ENCODE peak calls at places on chromosome 4, in seven cellular contexts. N, T, W, Z, G, M and P are unnamed samples.

GRCh38 chr4:98248984-98249383 is 12.2 kb upstream of the RAP1GDS1 start:
- DNase-seq in Z (no peak), W (no peak), N (no peak), M (no peak), G (no peak), T (no peak), P (no peak)

GRCh38 chr4:53098681-53099121 is 236.6 kb downstream of the RASL11B start:
- DNase-seq in T (no peak), G (no peak), N (no peak), M (no peak), Z (no peak), W (no peak), P (no peak)

GRCh38 chr4:5758741-5759140 is 47.7 kb downstream of the EVC start:
- DNase-seq in G (no peak), W (no peak), T (peak), N (peak), M (no peak), Z (peak), P (no peak)

GRCh38 chr4:70630162-70630561 is 1.6 kb downstream of the ENAM start:
- DNase-seq in Z (no peak), N (no peak), G (no peak), W (no peak), M (no peak), T (no peak), P (no peak)

GRCh38 chr4:114734581-114734980 is 136.0 kb downstream of the UGT8 start:
- DNase-seq in M (no peak), T (no peak), G (no peak), Z (no peak), N (no peak), W (no peak), P (no peak)

GRCh38 chr4:169941141-169941540 is 85.1 kb downstream of the MFAP3L start:
- DNase-seq in T (no peak), W (no peak), G (no peak), M (no peak), Z (no peak), N (no peak), P (no peak)

GRCh38 chr4:107721436-107722090 is 1.5 kb upstream of the PAPSS1 start:
- DNase-seq in Z (peak), T (peak), W (peak), M (no peak), N (peak), G (no peak), P (no peak)

GRCh38 chr4:24856586-24856985 is 56.3 kb downstream of the CCDC149 start:
- DNase-seq in G (no peak), W (no peak), M (no peak), Z (no peak), N (no peak), T (no peak), P (no peak)

GRCh38 chr4:138243369-138243768 is 1.2 kb upstream of the SLC7A11 start:
- DNase-seq in W (no peak), N (no peak), M (no peak), G (no peak), T (no peak), Z (no peak), P (no peak)

GRCh38 chr4:15336410-15337184 is 91.2 kb upstream of the C1QTNF7 start:
- DNase-seq in N (no peak), Z (no peak), T (no peak), W (no peak), M (no peak), G (no peak), P (no peak)

GRCh38 chr4:146255874-146256273 is 41.5 kb downstream of the REELD1 start:
- DNase-seq in T (no peak), N (no peak), M (no peak), Z (no peak), W (no peak), G (no peak), P (no peak)

GRCh38 chr4:24118031-24118430 is 228.2 kb upstream of the PPARGC1A start:
- DNase-seq in T (no peak), N (no peak), Z (no peak), G (no peak), M (peak), W (no peak), P (no peak)

GRCh38 chr4:7210818-7211217 is 18.5 kb downstream of the SORCS2 start:
- DNase-seq in G (no peak), M (no peak), T (no peak), Z (no peak), N (no peak), W (no peak), P (no peak)

GRCh38 chr4:65193985-65194384 is 476.3 kb downstream of the EPHA5 start:
- DNase-seq in T (no peak), N (no peak), W (no peak), M (no peak), Z (no peak), G (no peak), P (no peak)

GRCh38 chr4:183256756-183257385 is 63.2 kb downstream of the CLDN22 start:
- DNase-seq in W (peak), G (no peak), Z (peak), N (peak), T (peak), M (peak), P (no peak)

GRCh38 chr4:52657630-52658501 is 1.2 kb downstream of the USP46 start:
- DNase-seq in T (peak), M (peak), G (no peak), N (no peak), Z (no peak), W (peak), P (no peak)

GRCh38 chr4:55291227-55291629 is 54.8 kb upstream of the SRD5A3 start:
- DNase-seq in W (no peak), Z (no peak), N (no peak), M (no peak), T (no peak), G (no peak), P (no peak)

GRCh38 chr4:16745009-16745408 is 153.4 kb downstream of the LDB2 start:
- DNase-seq in G (no peak), T (no peak), M (no peak), Z (no peak), W (no peak), N (no peak), P (no peak)

GRCh38 chr4:186021461-186022167 is 47.3 kb upstream of the TLR3 start:
- DNase-seq in W (peak), T (no peak), N (no peak), M (peak), G (no peak), Z (no peak), P (no peak)

GRCh38 chr4:1309261-1310010 is 19.7 kb downstream of the MAEA start:
- DNase-seq in W (peak), T (peak), Z (peak), M (peak), N (peak), G (no peak), P (no peak)

GRCh38 chr4:99324978-99325377 is 3.8 kb upstream of the ADH1B start:
- DNase-seq in G (no peak), N (no peak), M (peak), Z (peak), T (no peak), W (no peak), P (no peak)

GRCh38 chr4:20086067-20086466 is 165.6 kb upstream of the SLIT2 start:
- DNase-seq in W (no peak), T (no peak), G (no peak), Z (no peak), N (no peak), M (no peak), P (no peak)

GRCh38 chr4:119209077-119209476 is 3.4 kb upstream of the USP53 start:
- DNase-seq in N (no peak), W (no peak), Z (no peak), M (no peak), T (no peak), G (no peak), P (no peak)

GRCh38 chr4:54539500-54540029 is 118.2 kb upstream of the KIT start:
- DNase-seq in G (no peak), W (no peak), Z (peak), T (no peak), M (no peak), N (peak), P (no peak)

GRCh38 chr4:151356510-151356909 is 31.1 kb upstream of the SH3D19 start:
- DNase-seq in G (no peak), N (no peak), W (no peak), M (no peak), Z (no peak), T (no peak), P (no peak)

GRCh38 chr4:30757357-30757756 is 37.2 kb downstream of the PCDH7 start:
- DNase-seq in W (no peak), N (no peak), T (no peak), G (no peak), M (no peak), Z (no peak), P (no peak)

GRCh38 chr4:143482753-143483362 is 30.6 kb upstream of the SMARCA5 start:
- DNase-seq in T (no peak), Z (no peak), G (no peak), W (peak), N (no peak), M (peak), P (no peak)

GRCh38 chr4:7429601-7430078 is 5.1 kb downstream of the PSAPL1 start:
- DNase-seq in W (no peak), T (no peak), G (no peak), Z (peak), M (no peak), N (no peak), P (no peak)

GRCh38 chr4:15234585-15235126 is 193.2 kb upstream of the C1QTNF7 start:
- DNase-seq in Z (no peak), M (no peak), N (no peak), T (no peak), W (no peak), G (no peak), P (no peak)

GRCh38 chr4:152715076-152715475 is 35.3 kb upstream of the TMEM154 start:
- DNase-seq in W (no peak), Z (no peak), G (no peak), N (no peak), M (no peak), T (no peak), P (no peak)

GRCh38 chr4:121308328-121308663 is 72.5 kb downstream of the QRFPR start:
- DNase-seq in Z (no peak), N (no peak), T (no peak), G (no peak), W (no peak), M (no peak), P (no peak)

GRCh38 chr4:107279729-107280128 is 243.6 kb upstream of the DKK2 start:
- DNase-seq in N (no peak), W (no peak), G (no peak), M (no peak), T (no peak), Z (no peak), P (no peak)

GRCh38 chr4:92255920-92256244 is 47.9 kb upstream of the GRID2 start:
- DNase-seq in M (no peak), T (no peak), G (no peak), N (no peak), W (no peak), Z (no peak), P (no peak)

GRCh38 chr4:140943887-140944515 is 187.8 kb upstream of the TBC1D9 start:
- DNase-seq in M (no peak), T (no peak), G (no peak), W (no peak), N (no peak), Z (no peak), P (no peak)